ENCODE peak calls at places on chromosomes 7 and 10, in five cellular contexts. V, Z, Q, W and I are unnamed samples.

GRCh38 chr7:50940621-50941020 is 157.9 kb upstream of the GRB10 start:
- DNase-seq in V (no peak), Z (no peak), Q (no peak), W (peak), I (no peak)

GRCh38 chr7:18829101-18829486 is 288.3 kb downstream of the TWIST1 start:
- DNase-seq in V (no peak), Z (no peak), Q (no peak), W (no peak), I (no peak)

GRCh38 chr7:46170021-46170420 is 248.9 kb upstream of the IGFBP3 start:
- DNase-seq in V (no peak), Z (no peak), Q (no peak), W (no peak), I (no peak)

GRCh38 chr7:136133491-136133990 is 156.4 kb upstream of the MTPN start:
- DNase-seq in V (peak), Z (no peak), Q (no peak), W (no peak), I (no peak)

GRCh38 chr7:108146070-108146842 is 16.1 kb upstream of the LAMB4 start:
- DNase-seq in V (peak), Z (peak), Q (peak), W (peak), I (peak)

GRCh38 chr7:117731455-117731854 is 141.8 kb downstream of the CTTNBP2 start:
- DNase-seq in V (no peak), Z (no peak), Q (no peak), W (no peak), I (no peak)

GRCh38 chr7:2729893-2730716 is 42.1 kb downstream of the AMZ1 start:
- DNase-seq in V (no peak), Z (no peak), Q (no peak), W (no peak), I (no peak)

GRCh38 chr7:92432299-92432946 is 14.9 kb upstream of the GATAD1 start:
- DNase-seq in V (no peak), Z (no peak), Q (no peak), W (no peak), I (no peak)

GRCh38 chr10:95334793-95335120 is 44.0 kb upstream of the PDLIM1 start:
- DNase-seq in V (no peak), Z (no peak), Q (no peak), W (no peak), I (no peak)

GRCh38 chr7:28748934-28749584 is 209.1 kb downstream of the TRIL start:
- DNase-seq in V (peak), Z (peak), Q (no peak), W (peak), I (no peak)

GRCh38 chr7:38629621-38630020 is 1.6 kb downstream of the AMPH start:
- DNase-seq in V (no peak), Z (no peak), Q (no peak), W (no peak), I (no peak)

GRCh38 chr10:49144021-49144720 is 10.3 kb upstream of the FAM170B start:
- DNase-seq in V (no peak), Z (no peak), Q (no peak), W (no peak), I (no peak)

GRCh38 chr10:34731885-34732701 is 83.0 kb downstream of the PARD3 start:
- DNase-seq in V (peak), Z (no peak), Q (no peak), W (peak), I (no peak)

GRCh38 chr10:80718024-80718423 is 180.3 kb downstream of the SH2D4B start:
- DNase-seq in V (no peak), Z (no peak), Q (no peak), W (no peak), I (no peak)

GRCh38 chr10:43417950-43418768 is 9.2 kb upstream of the HNRNPF start:
- DNase-seq in V (no peak), Z (peak), Q (no peak), W (no peak), I (no peak)

GRCh38 chr10:26474062-26474461 is 35.9 kb downstream of the APBB1IP start:
- DNase-seq in V (no peak), Z (no peak), Q (no peak), W (peak), I (no peak)

GRCh38 chr10:122462533-122463465 is 1.4 kb downstream of the HTRA1 start:
- DNase-seq in V (no peak), Z (no peak), Q (no peak), W (peak), I (no peak)

GRCh38 chr7:15920953-15921352 is 234.5 kb upstream of the MEOX2 start:
- DNase-seq in V (peak), Z (no peak), Q (no peak), W (no peak), I (no peak)

GRCh38 chr10:74189999-74190421 is 39.0 kb downstream of the ADK start:
- DNase-seq in V (peak), Z (peak), Q (no peak), W (peak), I (no peak)

GRCh38 chr10:27504897-27505457 is 873 bp downstream of the RAB18 start:
- DNase-seq in V (no peak), Z (no peak), Q (no peak), W (peak), I (no peak)

GRCh38 chr7:32474008-32474407 is 16.2 kb downstream of the LSM5 start:
- DNase-seq in V (no peak), Z (no peak), Q (no peak), W (no peak), I (no peak)

GRCh38 chr10:28544058-28544457 is 11.1 kb downstream of the WAC start:
- DNase-seq in V (no peak), Z (no peak), Q (no peak), W (no peak), I (no peak)

GRCh38 chr7:98133621-98134266 is 27.1 kb downstream of the LMTK2 start:
- DNase-seq in V (no peak), Z (peak), Q (no peak), W (peak), I (no peak)

GRCh38 chr10:6297951-6298381 is 95.2 kb downstream of the PFKFB3 start:
- DNase-seq in V (no peak), Z (no peak), Q (no peak), W (no peak), I (no peak)

GRCh38 chr7:137404918-137405317 is 61.4 kb upstream of the PTN start:
- DNase-seq in V (no peak), Z (no peak), Q (no peak), W (no peak), I (no peak)

GRCh38 chr7:16926283-16926682 is 44.5 kb upstream of the AGR3 start:
- DNase-seq in V (peak), Z (peak), Q (no peak), W (peak), I (no peak)

GRCh38 chr7:117084286-117084685 is 131.0 kb downstream of the ST7 start:
- DNase-seq in V (no peak), Z (no peak), Q (no peak), W (no peak), I (no peak)

GRCh38 chr7:604038-604883 is 84.6 kb upstream of the PDGFA start:
- DNase-seq in V (peak), Z (peak), Q (no peak), W (no peak), I (peak)